ENCODE peak calls at places on chromosomes 16 and 17, in four cellular contexts. S, W, E and I are unnamed samples.
A peak's percentile ranks its signal among the peaks of the same experiment; 100 is the strongest.

GRCh38 chr17:63434951-63435571 is 11.0 kb downstream of the CYB561 start:
- DNase-seq in E (peak; percentile 37), W (peak; percentile 83), S (no peak), I (no peak)

GRCh38 chr16:20923876-20924275 is 23.3 kb downstream of the LYRM1 start:
- DNase-seq in W (no peak), S (no peak), E (no peak), I (no peak)

GRCh38 chr17:50348522-50349240 is 2.8 kb downstream of the XYLT2 start:
- DNase-seq in W (no peak), S (no peak), E (no peak), I (no peak)

GRCh38 chr17:68710976-68711375 is 109.8 kb upstream of the FAM20A start:
- DNase-seq in W (no peak), E (no peak), S (no peak), I (no peak)

GRCh38 chr17:51666971-51667721 is 406.8 kb downstream of the UTP18 start:
- DNase-seq in S (no peak), E (no peak), W (no peak), I (no peak)

GRCh38 chr17:51636291-51636690 is 375.9 kb downstream of the UTP18 start:
- DNase-seq in W (no peak), E (peak; percentile 10), S (no peak), I (no peak)

GRCh38 chr17:76658387-76658705 is 14.8 kb upstream of the ST6GALNAC1 start:
- DNase-seq in E (no peak), S (no peak), W (no peak), I (no peak)

GRCh38 chr16:25141648-25142047 is 30.1 kb downstream of the LCMT1 start:
- DNase-seq in W (no peak), E (no peak), S (no peak), I (no peak)

GRCh38 chr17:44044092-44044491 is 22.4 kb downstream of the LSM12 start:
- DNase-seq in E (no peak), S (no peak), W (no peak), I (no peak)

GRCh38 chr16:77574867-77575619 is 140.2 kb upstream of the ADAMTS18 start:
- DNase-seq in S (no peak), E (no peak), W (peak; percentile 8), I (no peak)

GRCh38 chr16:27690604-27691003 is 140.7 kb downstream of the KATNIP start:
- DNase-seq in W (peak; percentile 35), E (peak; percentile 21), S (no peak), I (peak; percentile 31)

GRCh38 chr17:60145006-60145935 is 4.5 kb upstream of the CA4 start:
- DNase-seq in W (no peak), S (no peak), E (no peak), I (no peak)

GRCh38 chr17:12180644-12181261 is 160.1 kb downstream of the MAP2K4 start:
- DNase-seq in S (no peak), E (peak; percentile 47), W (peak; percentile 11), I (peak; percentile 50)

GRCh38 chr17:42653179-42654124 is 5.6 kb upstream of the TUBG2 start:
- DNase-seq in E (no peak), W (peak; percentile 31), S (no peak), I (no peak)

GRCh38 chr16:85284138-85284897 is 172.0 kb upstream of the CIBAR2 start:
- DNase-seq in E (no peak), S (no peak), W (no peak), I (no peak)

GRCh38 chr16:56400458-56400857 is 24.9 kb downstream of the AMFR start:
- DNase-seq in S (no peak), E (no peak), W (no peak), I (no peak)

GRCh38 chr16:502179-502943 is 25.2 kb upstream of the CAPN15 start:
- DNase-seq in E (no peak), S (no peak), W (peak; percentile 80), I (no peak)

GRCh38 chr17:64694207-64694606 is 32.1 kb upstream of the SMURF2 start:
- DNase-seq in S (no peak), W (peak; percentile 71), E (peak; percentile 99), I (peak; percentile 73)

GRCh38 chr16:68289202-68289601 is 21.5 kb downstream of the SLC7A6OS start:
- DNase-seq in W (no peak), E (no peak), S (no peak), I (no peak)

GRCh38 chr16:67966549-67967182 is 1.8 kb downstream of the SLC12A4 start:
- DNase-seq in S (no peak), E (peak; percentile 24), W (no peak), I (no peak)

GRCh38 chr17:65163990-65164495 is 26.9 kb downstream of the RGS9 start:
- DNase-seq in E (peak; percentile 12), S (no peak), W (peak; percentile 42), I (peak; percentile 8)

GRCh38 chr17:17812211-17813054 is 24.4 kb downstream of the SREBF1 start:
- DNase-seq in S (no peak), E (no peak), W (peak; percentile 74), I (peak; percentile 62)

GRCh38 chr17:45948498-45948880 is 50.6 kb upstream of the STH start:
- DNase-seq in W (no peak), S (no peak), E (no peak), I (no peak)

GRCh38 chr17:39697961-39698360 is 1.9 kb upstream of the ERBB2 start:
- DNase-seq in E (no peak), S (no peak), W (no peak), I (no peak)

GRCh38 chr17:14506364-14506763 is 205.5 kb downstream of the HS3ST3B1 start:
- DNase-seq in E (no peak), S (no peak), W (no peak), I (no peak)